ENCODE peak calls at places on chromosomes 5 and 9, in seven cellular contexts. H is suprapubic skin, I is H9, A is lower lobe of right lung, F is heart right ventricle, Z is fibroblast of lung, W is cardiac muscle cell. M is an unnamed sample. For H3K4me1, the result is how much of the 10 kb centered on the place peaks cover.

GRCh38 chr5:59517926-59518585 is 375.5 kb downstream of the PDE4D start:
- DNase-seq in I (no peak), F (no peak), Z (peak), H (no peak), A (no peak), W (peak), M (peak)

GRCh38 chr9:126684345-126684744 is 70.6 kb downstream of the LMX1B start:
- DNase-seq in H (no peak), F (no peak), I (no peak), A (no peak), Z (no peak), W (no peak), M (no peak)

GRCh38 chr5:142245776-142246175 is 79.0 kb downstream of the SPRY4 start:
- DNase-seq in I (no peak), F (no peak), Z (no peak), H (no peak), W (peak), A (no peak), M (no peak)

GRCh38 chr5:137264573-137264972 is 234.6 kb downstream of the SPOCK1 start:
- DNase-seq in W (peak), H (no peak), I (no peak), F (no peak), A (no peak), Z (no peak), M (no peak)

GRCh38 chr9:21031091-21031817 is at the start of gene HACD4:
- DNase-seq in H (peak), I (peak), F (peak), W (peak), Z (peak), A (peak), M (no peak)

GRCh38 chr5:157271740-157272271 is 5.9 kb downstream of the CYFIP2 start:
- DNase-seq in H (no peak), Z (no peak), F (no peak), I (no peak), W (no peak), A (peak), M (no peak)

GRCh38 chr5:180179399-180180197 is 29.4 kb downstream of the RASGEF1C start:
- DNase-seq in W (no peak), Z (no peak), F (no peak), A (no peak), I (no peak), H (no peak), M (no peak)

GRCh38 chr9:81767921-81768320 is 78.6 kb upstream of the TLE1 start:
- DNase-seq in H (no peak), W (no peak), F (no peak), I (no peak), Z (no peak), A (no peak), M (no peak)

GRCh38 chr9:5402217-5402616 is 35.5 kb downstream of the PLGRKT start:
- DNase-seq in Z (no peak), H (no peak), I (no peak), W (no peak), F (no peak), A (no peak), M (no peak)

GRCh38 chr9:98329281-98329680 is 73.8 kb upstream of the TBC1D2 start:
- DNase-seq in Z (no peak), H (no peak), A (no peak), F (no peak), I (no peak), W (no peak), M (no peak)

GRCh38 chr5:62985749-62986148 is 407.1 kb downstream of the LRRC70 start:
- DNase-seq in Z (no peak), H (no peak), W (no peak), A (no peak), F (no peak), I (no peak), M (no peak)

GRCh38 chr9:112048924-112049785 is 125.9 kb downstream of the SUSD1 start:
- DNase-seq in I (no peak), W (peak), Z (peak), H (no peak), A (no peak), F (no peak), M (no peak)

GRCh38 chr5:55509768-55510522 is 24.8 kb downstream of the PLPP1 start:
- DNase-seq in W (peak), A (no peak), F (no peak), Z (peak), I (no peak), H (no peak), M (no peak)

GRCh38 chr5:4229866-4230265 is 634.2 kb downstream of the IRX1 start:
- DNase-seq in A (no peak), H (no peak), I (no peak), W (no peak), F (no peak), Z (no peak), M (no peak)

GRCh38 chr5:4518924-4519660 is 621.0 kb upstream of the ADAMTS16 start:
- DNase-seq in H (no peak), A (no peak), Z (no peak), W (no peak), I (no peak), F (no peak), M (no peak)

GRCh38 chr9:121282309-121283071 is 14.5 kb downstream of the GSN start:
- DNase-seq in F (no peak), W (peak), I (no peak), A (peak), Z (peak), H (no peak), M (no peak)

GRCh38 chr9:114286146-114286679 is 36.7 kb upstream of the ORM1 start:
- DNase-seq in F (no peak), Z (no peak), W (no peak), A (peak), I (peak), H (peak), M (no peak)

GRCh38 chr5:1118231-1118698 is 6.4 kb upstream of the SLC12A7 start:
- DNase-seq in W (peak), F (no peak), Z (no peak), A (no peak), H (no peak), I (no peak), M (no peak)

GRCh38 chr5:147408980-147409379 is 100.9 kb downstream of the DPYSL3 start:
- DNase-seq in F (no peak), A (no peak), H (no peak), I (no peak), Z (no peak), W (no peak), M (no peak)

GRCh38 chr9:36118706-36119105 is 17.8 kb upstream of the GLIPR2 start:
- DNase-seq in W (no peak), A (peak), Z (no peak), H (no peak), F (no peak), I (no peak), M (no peak)

GRCh38 chr9:137244486-137245449 is 3.7 kb downstream of the TUBB4B start:
- DNase-seq in H (no peak), I (peak), A (no peak), Z (no peak), W (no peak), F (no peak), M (no peak)

GRCh38 chr9:77601476-77602056 is 46.6 kb downstream of the GNA14 start:
- DNase-seq in A (no peak), W (no peak), I (no peak), F (no peak), Z (no peak), H (no peak), M (no peak)

GRCh38 chr5:150142800-150143724 is 12.6 kb downstream of the PDGFRB start:
- DNase-seq in I (no peak), A (no peak), W (peak), F (peak), H (peak), Z (peak), M (peak)

GRCh38 chr9:93198117-93198838 is 14.3 kb downstream of the WNK2 start:
- DNase-seq in I (no peak), F (peak), W (no peak), H (no peak), Z (no peak), A (peak), M (no peak)

GRCh38 chr9:107872457-107873192 is 383.1 kb upstream of the KLF4 start:
- DNase-seq in W (no peak), I (peak), F (no peak), H (no peak), Z (no peak), A (no peak), M (no peak)

GRCh38 chr9:101442248-101443136 is 6.9 kb upstream of the ALDOB start:
- DNase-seq in F (peak), I (no peak), Z (no peak), H (no peak), A (no peak), W (no peak), M (no peak)

GRCh38 chr5:11390369-11390768 is 513.9 kb downstream of the CTNND2 start:
- DNase-seq in A (no peak), H (no peak), I (no peak), Z (no peak), F (no peak), W (no peak), M (no peak)

GRCh38 chr9:110777201-110777842 is 108.7 kb downstream of the MUSK start:
- DNase-seq in H (no peak), I (no peak), F (no peak), Z (peak), W (peak), A (no peak), M (no peak)

GRCh38 chr5:181133610-181134231 is 2.8 kb upstream of the OR2V1 start:
- DNase-seq in H (no peak), A (peak), I (no peak), W (peak), F (peak), Z (peak), M (no peak)

GRCh38 chr9:114274217-114274616 is 48.7 kb upstream of the ORM1 start:
- DNase-seq in W (no peak), A (no peak), H (peak), I (no peak), Z (no peak), F (no peak), M (no peak)

GRCh38 chr9:86946712-86947145 is 577 bp downstream of the GAS1 start:
- DNase-seq in A (peak), F (no peak), W (peak), H (peak), I (peak), Z (peak), M (no peak)

GRCh38 chr9:127214421-127215265 is 49.9 kb upstream of the GARNL3 start:
- DNase-seq in I (peak), F (no peak), Z (peak), H (peak), A (peak), W (peak), M (no peak)

GRCh38 chr9:94937214-94937903 is 210.9 kb downstream of the AOPEP start:
- DNase-seq in F (no peak), A (no peak), Z (peak), H (no peak), W (peak), I (no peak), M (no peak)

GRCh38 chr5:151492729-151493128 is 45.3 kb downstream of the SLC36A1 start:
- DNase-seq in H (no peak), A (no peak), W (peak), Z (peak), I (no peak), F (no peak), M (peak)

GRCh38 chr5:178416919-178417318 is 173.3 kb downstream of the COL23A1 start:
- DNase-seq in F (no peak), H (no peak), W (peak), Z (no peak), A (no peak), I (peak), M (peak)

GRCh38 chr9:76985581-76985980 is 33.9 kb upstream of the FOXB2 start:
- DNase-seq in F (no peak), W (peak), I (no peak), Z (no peak), A (no peak), H (no peak), M (no peak)

GRCh38 chr9:88949961-88950340 is 41.3 kb upstream of the S1PR3 start:
- DNase-seq in Z (no peak), A (no peak), H (no peak), W (no peak), F (no peak), I (no peak), M (no peak)

GRCh38 chr9:110532908-110533665 is 46.5 kb downstream of the SVEP1 start:
- DNase-seq in Z (no peak), A (no peak), F (no peak), H (no peak), I (no peak), W (no peak), M (no peak)

GRCh38 chr5:54180616-54181015 is 129.8 kb downstream of the ARL15 start:
- DNase-seq in F (no peak), W (peak), I (no peak), Z (no peak), H (no peak), A (no peak), M (no peak)

DNA sequence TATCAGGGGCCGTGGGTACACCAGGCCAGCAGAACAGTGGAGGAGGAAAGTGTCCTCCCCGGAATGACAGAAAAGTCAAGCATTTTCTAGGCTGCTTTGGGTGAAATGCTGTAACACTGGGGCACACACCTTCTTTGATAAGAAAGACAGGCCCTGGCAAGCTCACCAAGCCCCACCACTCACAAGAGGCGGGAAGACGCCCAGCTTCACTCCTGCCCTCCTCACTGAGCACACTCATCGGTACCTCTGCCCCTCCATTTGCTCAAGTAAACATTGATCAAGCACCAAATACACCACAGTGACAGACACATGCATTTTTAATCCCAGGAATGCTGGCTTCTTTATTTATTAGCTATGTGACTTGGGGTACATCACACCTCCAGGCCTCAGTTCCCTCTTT is 43.1 kb downstream of the B4GALT1 start:
- DNase-seq in Z (no peak), F (no peak), W (no peak), H (no peak), I (no peak), A (no peak), M (no peak)
- H3K4me1 ChIP-seq in Z (under half), F (under half), W (under half), H (under half), I (under half), A (under half), M (under half)

GRCh38 chr5:168851902-168852321 is 272.7 kb upstream of the PANK3 start:
- DNase-seq in I (no peak), W (peak), H (no peak), F (no peak), Z (no peak), A (no peak), M (no peak)
- TF ChIP-seq CTCF in I (no peak), W (no peak), H (no peak), F (no peak), Z (no peak), A (no peak), M (no peak)

GRCh38 chr5:138726848-138727247 is 26.4 kb upstream of the CTNNA1 start:
- DNase-seq in Z (no peak), A (no peak), I (no peak), W (no peak), F (no peak), H (no peak), M (no peak)
- H3K4me1 ChIP-seq in Z (under half), A (under half), I (under half), W (under half), F (under half), H (under half), M (under half)

GRCh38 chr5:159548517-159548916 is 218.2 kb upstream of the IL12B start:
- DNase-seq in F (no peak), I (no peak), A (no peak), W (no peak), Z (no peak), H (no peak), M (no peak)
- TF ChIP-seq CTCF in F (no peak), I (no peak), A (no peak), W (no peak), Z (no peak), H (no peak), M (no peak)

GRCh38 chr5:73625905-73626811 is at the start of gene ARHGEF28:
- DNase-seq in H (peak), W (peak), Z (peak), A (peak), F (peak), I (peak), M (no peak)
- H3K4me1 ChIP-seq in H (under half), W (under half), Z (under half), A (under half), F (under half), I (under half), M (half or more)

GRCh38 chr9:79256691-79257213 is 315.0 kb upstream of the TLE4 start:
- DNase-seq in H (no peak), F (no peak), Z (peak), W (peak), A (no peak), I (no peak), M (no peak)
- TF ChIP-seq CTCF in H (no peak), F (no peak), Z (no peak), W (no peak), A (no peak), I (no peak), M (no peak)

GRCh38 chr5:36881807-36882206 is 5.2 kb downstream of the NIPBL start:
- DNase-seq in A (no peak), W (no peak), I (no peak), H (no peak), F (no peak), Z (no peak), M (no peak)
- H3K4me1 ChIP-seq in A (half or more), W (under half), I (under half), H (half or more), F (under half), Z (under half), M (under half)